ENCODE peak calls at places on chromosomes 12 and 14, in five cellular contexts. C is ovary, W is tibial nerve, G is GM12878, B is stomach. M is an unnamed sample.

GRCh38 chr14:85531594-85532391 is 1.8 kb downstream of the FLRT2 start:
- DNase-seq in C (peak), W (peak), G (no peak), B (peak), M (peak)

GRCh38 chr12:6979453-6979852 is 8.7 kb downstream of the EMG1 start:
- DNase-seq in C (no peak), W (no peak), G (no peak), B (no peak), M (no peak)

GRCh38 chr12:68958337-68958736 is 25.4 kb upstream of the CPM start:
- DNase-seq in C (no peak), W (no peak), G (peak), B (no peak), M (no peak)

GRCh38 chr12:78060186-78060585 is 229.5 kb downstream of the NAV3 start:
- DNase-seq in C (no peak), W (no peak), G (no peak), B (no peak), M (no peak)

GRCh38 chr12:46886541-46887041 is 60.8 kb upstream of the SLC38A4 start:
- DNase-seq in C (no peak), W (no peak), G (no peak), B (no peak), M (no peak)

GRCh38 chr12:67921286-67921685 is 68.0 kb upstream of the IFNG-AS1 start:
- DNase-seq in C (no peak), W (no peak), G (no peak), B (no peak), M (no peak)

GRCh38 chr12:109685574-109686447 is 27.8 kb upstream of the FAM222A start:
- DNase-seq in C (no peak), W (no peak), G (no peak), B (no peak), M (no peak)

GRCh38 chr12:130538343-130539095 is 177.6 kb downstream of the RIMBP2 start:
- DNase-seq in C (no peak), W (no peak), G (no peak), B (no peak), M (no peak)

GRCh38 chr12:3227076-3227975 is 150.1 kb downstream of the TSPAN9 start:
- DNase-seq in C (no peak), W (no peak), G (no peak), B (no peak), M (no peak)

GRCh38 chr12:52338241-52338960 is 17.2 kb upstream of the KRT83 start:
- DNase-seq in C (no peak), W (no peak), G (no peak), B (no peak), M (no peak)

GRCh38 chr14:74019743-74020142 is 594 bp downstream of the BBOF1 start:
- DNase-seq in C (no peak), W (peak), G (no peak), B (no peak), M (peak)

GRCh38 chr14:35140718-35141581 is 18.6 kb downstream of the PRORP start:
- DNase-seq in C (no peak), W (no peak), G (no peak), B (no peak), M (no peak)

GRCh38 chr14:63875311-63875710 is 22.5 kb downstream of the SYNE2 start:
- DNase-seq in C (no peak), W (no peak), G (no peak), B (no peak), M (peak)

GRCh38 chr14:44700184-44700583 is 193.1 kb upstream of the FSCB start:
- DNase-seq in C (no peak), W (no peak), G (no peak), B (no peak), M (no peak)

GRCh38 chr12:28421374-28421773 is 231.1 kb downstream of the CCDC91 start:
- DNase-seq in C (no peak), W (no peak), G (no peak), B (no peak), M (no peak)

GRCh38 chr14:93977790-93978581 is 1.6 kb upstream of the ASB2 start:
- DNase-seq in C (no peak), W (no peak), G (peak), B (no peak), M (no peak)

GRCh38 chr14:65042731-65043372 is 56.2 kb downstream of the FNTB start:
- DNase-seq in C (no peak), W (no peak), G (peak), B (peak), M (no peak)

GRCh38 chr12:54065677-54066076 is 12.0 kb downstream of the HOXC4 start:
- DNase-seq in C (no peak), W (no peak), G (no peak), B (no peak), M (no peak)

GRCh38 chr12:104519190-104519857 is 62.6 kb downstream of the CHST11 start:
- DNase-seq in C (no peak), W (no peak), G (no peak), B (no peak), M (no peak)

GRCh38 chr14:100375273-100375962 is 52.3 kb downstream of the SLC25A47 start:
- DNase-seq in C (no peak), W (peak), G (peak), B (peak), M (no peak)

GRCh38 chr14:76775159-76775694 is 14.0 kb downstream of the VASH1 start:
- DNase-seq in C (no peak), W (no peak), G (no peak), B (no peak), M (no peak)
- H3K4me3 ChIP-seq in C (no peak), W (no peak), G (no peak), B (no peak), M (no peak)

DNA sequence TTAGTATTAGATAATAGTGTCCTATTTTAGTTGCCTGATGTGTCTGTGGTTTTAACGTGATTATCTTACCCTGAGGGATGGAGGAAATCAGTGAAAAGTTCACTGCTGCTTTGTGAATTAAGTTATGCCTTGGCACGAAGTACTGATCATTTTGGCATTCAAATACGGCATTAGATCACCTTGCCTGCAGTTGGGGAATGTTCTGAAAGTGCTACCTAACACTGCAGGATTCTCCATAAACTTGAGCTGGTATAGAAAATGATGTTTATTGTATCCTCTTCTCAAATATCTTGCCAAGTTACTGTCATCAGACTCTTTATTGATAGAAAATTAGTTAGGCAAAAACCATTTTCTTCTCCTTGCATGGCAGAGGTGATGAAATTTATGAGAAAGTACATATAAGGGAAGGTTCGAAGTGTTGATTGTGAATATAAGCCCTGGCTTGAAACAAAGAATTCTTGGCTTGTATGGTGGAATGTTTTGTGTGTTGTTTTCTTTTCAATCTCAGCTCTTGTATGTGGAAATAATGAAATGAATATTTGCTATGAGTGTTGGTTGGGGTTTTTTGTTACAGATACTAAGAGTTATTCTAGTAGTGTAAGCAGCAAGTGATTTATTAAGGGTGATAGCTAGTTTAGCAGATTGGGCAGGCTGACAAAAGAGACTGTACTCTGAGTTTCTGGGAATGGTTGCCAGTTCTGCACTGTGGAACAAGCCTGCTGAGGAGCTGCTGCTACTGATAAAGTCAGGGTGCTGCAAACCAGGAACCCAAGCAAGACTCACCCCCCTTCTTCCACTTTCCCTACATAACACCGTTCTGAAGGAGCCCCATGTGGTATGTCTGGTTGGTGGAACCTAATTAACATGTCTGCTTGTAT is 448.3 kb downstream of the PCNX1 start:
- DNase-seq in C (peak), W (peak), G (no peak), B (peak), M (no peak)
- TF ChIP-seq EP300 in C (no peak), W (peak), G (no peak), B (no peak), M (no peak)

GRCh38 chr12:132145334-132145733 is 1.1 kb downstream of the NOC4L start:
- DNase-seq in C (no peak), W (no peak), G (no peak), B (no peak), M (no peak)
- H3K4me3 ChIP-seq in C (peak), W (peak), G (peak), B (peak), M (peak)

DNA sequence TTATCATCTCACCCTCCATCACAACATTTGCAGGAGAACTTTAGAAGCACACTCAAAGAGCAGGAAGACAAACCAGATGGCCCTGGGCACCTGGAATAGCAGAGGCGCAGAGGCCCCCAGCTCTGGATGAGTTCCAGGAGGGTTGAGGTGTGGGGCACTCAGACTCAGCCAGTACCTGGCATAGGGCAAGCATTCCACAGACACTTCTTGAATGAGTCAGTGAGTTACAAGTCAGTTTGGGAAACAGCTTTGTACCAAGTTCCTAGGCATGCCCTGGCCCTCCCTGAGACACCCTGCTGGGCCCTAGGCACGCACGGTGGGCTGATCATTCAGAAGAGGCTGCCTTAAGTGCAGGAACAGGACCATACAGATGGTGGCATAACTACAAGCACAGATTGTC is 54.3 kb downstream of the MAP3K9 start:
- DNase-seq in C (no peak), W (no peak), G (no peak), B (peak), M (peak)
- TF ChIP-seq EP300 in C (no peak), W (no peak), G (no peak), B (no peak), M (peak)

DNA sequence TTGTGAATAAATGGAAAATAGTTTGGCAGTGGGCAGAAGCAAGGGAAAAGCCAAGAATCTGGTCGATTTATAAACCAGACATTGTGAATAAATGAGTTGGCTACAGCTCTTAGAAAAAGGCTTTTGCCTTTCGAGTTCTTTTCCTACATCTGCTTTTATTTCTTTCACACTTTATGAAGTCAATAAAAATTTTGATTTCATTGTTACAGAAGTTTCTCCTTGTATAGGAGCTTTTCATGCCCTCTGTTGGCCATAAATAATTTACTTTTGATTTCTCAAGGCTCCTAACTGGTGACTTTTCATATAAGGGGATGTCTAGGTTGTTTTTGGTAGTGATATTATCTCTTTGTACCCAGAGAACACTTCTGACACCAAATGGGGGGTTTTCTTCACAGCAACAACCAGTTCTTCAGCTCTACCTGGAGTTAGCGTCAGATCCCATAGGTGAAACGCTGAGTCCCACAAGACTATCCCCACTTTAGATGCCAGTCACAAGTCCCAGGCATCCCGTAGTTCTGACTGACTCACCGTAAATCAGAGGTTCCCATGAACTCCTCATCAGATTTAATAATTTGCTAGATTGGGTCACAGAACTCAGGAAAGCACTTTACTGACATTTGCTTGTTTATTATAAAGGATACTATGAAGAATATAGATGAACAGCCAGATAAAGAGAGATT is 136.4 kb upstream of the DNM1L start:
- DNase-seq in C (no peak), W (no peak), G (no peak), B (no peak), M (no peak)
- H3K4me3 ChIP-seq in C (no peak), W (no peak), G (no peak), B (no peak), M (no peak)

DNA sequence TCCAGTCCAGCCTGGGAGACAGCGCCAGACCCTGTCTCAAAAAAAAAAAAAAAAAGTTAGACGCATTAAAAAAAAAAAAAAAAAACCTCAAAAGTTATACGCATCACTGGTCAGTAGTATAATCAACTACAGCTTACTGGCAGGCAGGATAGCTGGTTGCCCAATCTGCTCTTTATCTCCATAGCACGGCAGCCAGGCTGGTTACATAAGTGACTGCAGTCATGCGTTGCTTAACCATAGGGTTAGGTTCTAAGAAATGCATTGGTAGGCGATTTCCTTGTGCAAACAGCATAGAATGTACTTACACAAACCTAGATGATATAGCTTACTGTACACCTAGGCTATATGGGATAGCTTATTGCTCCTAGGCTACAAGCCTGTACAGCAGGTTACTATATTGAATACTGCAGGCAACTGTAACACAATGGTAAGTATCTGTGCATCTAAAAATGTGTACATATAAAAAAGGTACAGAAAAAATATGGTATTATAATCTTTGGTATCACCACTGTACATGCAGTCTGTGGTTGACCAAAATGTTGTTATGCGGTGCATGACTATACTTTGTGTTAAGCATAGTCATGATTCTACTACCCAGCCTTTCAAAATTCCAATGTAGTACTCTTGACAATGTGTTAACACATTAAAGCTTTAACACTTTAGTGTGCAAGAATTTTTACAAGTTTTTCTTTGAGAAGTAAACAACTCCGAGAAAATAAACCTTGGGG is 8.1 kb downstream of the L2HGDH start:
- DNase-seq in C (no peak), W (no peak), G (no peak), B (peak), M (no peak)
- TF ChIP-seq EP300 in C (no peak), W (no peak), G (no peak), B (no peak), M (no peak)

GRCh38 chr14:59482120-59482434 is 2.1 kb downstream of the L3HYPDH start:
- DNase-seq in C (no peak), W (no peak), G (no peak), B (no peak), M (peak)
- H3K4me3 ChIP-seq in C (no peak), W (peak), G (peak), B (peak), M (peak)

GRCh38 chr14:33486499-33486898 is 464.4 kb downstream of the EGLN3 start:
- DNase-seq in C (no peak), W (no peak), G (no peak), B (no peak), M (no peak)

GRCh38 chr14:33488547-33488946 is 462.3 kb downstream of the EGLN3 start:
- DNase-seq in C (no peak), W (no peak), G (no peak), B (no peak), M (no peak)

GRCh38 chr14:33480589-33481184 is 470.2 kb downstream of the EGLN3 start:
- DNase-seq in C (no peak), W (no peak), G (no peak), B (no peak), M (no peak)

GRCh38 chr14:33483110-33483509 is 467.8 kb downstream of the EGLN3 start:
- DNase-seq in C (no peak), W (no peak), G (no peak), B (no peak), M (no peak)

DNA sequence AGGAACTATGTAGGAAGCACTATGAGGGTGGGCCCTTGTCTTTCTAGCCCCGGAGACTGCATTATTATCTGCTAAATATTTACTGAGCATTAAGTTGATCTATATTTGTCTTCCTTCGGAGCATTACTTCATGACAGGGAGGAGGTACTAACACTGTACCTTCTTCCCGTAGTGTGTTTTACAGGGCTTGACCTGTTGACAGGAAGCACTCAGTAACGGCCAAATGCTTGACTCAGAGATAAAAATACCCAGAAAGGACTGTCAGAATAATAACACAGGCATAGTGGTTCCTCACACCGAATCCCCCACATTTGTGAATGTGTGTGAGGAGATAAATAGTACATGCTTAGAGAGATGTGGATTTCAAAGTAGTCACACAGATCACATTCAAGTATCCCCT is 466.6 kb downstream of the EGLN3 start:
- DNase-seq in C (no peak), W (no peak), G (no peak), B (no peak), M (no peak)
- TF ChIP-seq EP300 in C (no peak), W (no peak), G (no peak), B (no peak), M (no peak)